ENCODE peak calls at places on chromosomes 3 and 15, in four cellular contexts. Z, O, D and R are unnamed samples.

GRCh38 chr3:60917136-60917535 is 334.1 kb downstream of the FHIT start:
- DNase-seq in Z (no peak), O (no peak), D (no peak), R (no peak)

GRCh38 chr3:172033392-172033791 is 6.0 kb upstream of the FNDC3B start:
- DNase-seq in Z (no peak), O (no peak), D (no peak), R (no peak)

GRCh38 chr3:126734324-126734723 is 30.3 kb downstream of the CHCHD6 start:
- DNase-seq in D (no peak), Z (no peak), O (no peak), R (no peak)

GRCh38 chr3:132788299-132788698 is 66.1 kb upstream of the NPHP3 start:
- DNase-seq in D (no peak), O (no peak), Z (no peak), R (no peak)

GRCh38 chr3:112011376-112011940 is 12.7 kb downstream of the TAGLN3 start:
- DNase-seq in D (no peak), Z (no peak), O (no peak), R (no peak)

GRCh38 chr15:101446527-101447167 is 42.9 kb downstream of the PCSK6 start:
- DNase-seq in O (peak; percentile 29), Z (no peak), D (no peak), R (no peak)

GRCh38 chr3:50657407-50657806 is 17.3 kb upstream of the DOCK3 start:
- DNase-seq in D (no peak), O (no peak), Z (no peak), R (peak; percentile 22)

GRCh38 chr3:9508781-9509180 is 44.8 kb downstream of the LHFPL4 start:
- DNase-seq in Z (peak; percentile 61), D (no peak), O (no peak), R (no peak)

GRCh38 chr15:90266061-90266431 is 574 bp downstream of the NGRN start:
- DNase-seq in O (no peak), Z (no peak), D (peak; percentile 68), R (peak; percentile 72)

GRCh38 chr3:127535901-127536817 is 54.4 kb downstream of the TPRA1 start:
- DNase-seq in Z (no peak), O (no peak), D (no peak), R (no peak)

GRCh38 chr3:37029111-37029510 is 35.8 kb downstream of the MLH1 start:
- DNase-seq in O (no peak), Z (no peak), D (no peak), R (no peak)

DNA sequence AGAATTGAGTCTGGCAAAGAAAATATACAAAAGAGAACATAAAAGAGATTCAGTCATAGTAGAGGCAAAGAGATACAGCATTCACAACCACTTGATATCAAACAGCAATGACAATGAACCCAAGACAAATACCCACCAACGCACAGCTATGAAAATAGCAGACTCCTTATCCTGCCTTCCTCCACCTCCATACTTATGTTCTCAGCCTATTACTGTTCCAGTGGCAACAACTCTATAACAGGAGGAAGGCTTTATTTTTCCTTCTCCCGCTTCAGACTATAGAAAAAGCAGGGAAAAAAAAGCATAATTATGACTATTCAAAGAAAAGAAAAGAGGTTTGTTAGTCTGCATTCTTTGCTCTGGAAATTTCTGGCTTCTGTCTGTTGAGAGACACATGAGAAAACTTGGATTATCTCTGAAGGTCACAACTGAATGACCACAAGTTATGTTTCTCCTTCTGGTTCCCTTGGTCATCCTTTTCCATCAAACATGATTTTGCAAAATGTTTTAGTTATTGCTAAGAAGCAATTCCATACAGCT is 81.2 kb upstream of the PLXND1 start:
- DNase-seq in Z (no peak), O (no peak), D (no peak), R (no peak)
- H3K4me3 ChIP-seq in Z (peak overlapping the region; percentile 51), O (no peak overlapping the region), D (no peak overlapping the region), R (no peak overlapping the region)

DNA sequence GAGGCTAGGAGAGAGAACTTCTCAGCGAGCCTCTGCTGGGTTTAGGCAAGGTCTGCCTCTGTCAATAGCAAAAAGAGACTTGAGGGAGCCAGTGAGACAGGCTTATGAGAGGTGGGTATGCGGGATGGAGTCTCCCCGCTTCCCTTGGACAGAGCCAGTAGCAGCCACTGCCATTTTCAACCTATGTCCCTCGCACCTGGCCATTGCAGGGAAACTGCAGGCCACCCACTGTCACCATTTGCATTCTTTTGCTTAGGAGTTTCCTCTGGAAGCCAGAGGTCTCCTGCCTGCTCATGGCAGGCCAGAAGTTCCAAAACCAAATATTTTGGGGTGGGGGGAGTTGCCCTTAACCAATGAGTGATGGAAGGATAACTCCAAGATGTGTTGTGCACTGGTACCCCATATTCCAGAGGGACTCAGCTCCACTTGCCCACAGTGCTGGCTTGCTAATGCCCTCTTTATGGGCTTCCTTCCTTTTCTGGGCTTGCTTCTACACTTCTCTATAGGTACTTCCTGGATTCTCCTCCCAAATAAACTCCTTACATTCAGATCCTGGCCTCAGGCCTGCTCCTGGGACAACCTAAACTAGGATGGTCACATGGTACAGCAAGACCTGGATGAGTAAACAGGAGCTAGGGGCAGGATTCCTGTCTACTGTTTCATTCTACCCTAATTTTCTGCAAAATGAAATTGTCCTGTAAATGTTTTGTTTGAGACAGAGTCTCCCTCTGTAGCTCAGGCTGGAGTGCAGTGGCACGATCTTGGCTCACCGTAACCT is 108.9 kb upstream of the PROK2 start:
- DNase-seq in O (no peak), Z (no peak), D (no peak), R (no peak)
- TF ChIP-seq CTCF in O (no peak), Z (no peak), D (no peak), R (no peak)

GRCh38 chr3:65597225-65597951 is 441.3 kb downstream of the MAGI1 start:
- DNase-seq in O (peak; percentile 68), D (no peak), Z (peak; percentile 98), R (peak; percentile 61)
- H3K4me3 ChIP-seq in O (no peak overlapping the region), D (no peak overlapping the region), Z (peak overlapping the region; percentile 69), R (peak overlapping the region; percentile 4)

DNA sequence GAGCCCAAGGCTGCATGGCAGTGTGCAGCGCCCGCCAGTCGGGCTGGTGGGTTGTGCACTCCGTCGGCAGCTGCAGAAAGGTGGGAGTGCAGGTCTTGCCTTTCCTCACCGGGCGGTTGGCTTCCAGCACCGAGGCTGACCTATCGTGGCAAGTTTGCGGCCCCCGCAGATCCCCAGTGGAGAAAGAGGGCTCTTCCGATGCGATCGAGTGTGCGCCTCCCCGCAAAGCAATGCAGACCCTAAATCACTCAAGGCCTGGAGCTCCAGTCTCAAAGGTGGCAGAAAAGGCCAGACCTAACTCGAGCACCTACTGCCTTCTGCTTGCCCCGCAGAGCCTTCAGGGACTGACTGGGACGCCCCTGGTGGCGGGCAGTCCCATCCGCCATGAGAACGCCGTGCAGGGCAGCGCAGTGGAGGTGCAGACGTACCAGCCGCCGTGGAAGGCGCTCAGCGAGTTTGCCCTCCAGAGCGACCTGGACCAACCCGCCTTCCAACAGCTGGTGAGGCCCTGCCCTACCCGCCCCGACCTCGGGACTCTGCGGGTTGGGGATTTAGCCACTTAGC is 4.3 kb downstream of the ISL2 start:
- DNase-seq in D (no peak), O (no peak), Z (peak; percentile 83), R (no peak)
- TF ChIP-seq CTCF in D (no peak), O (no peak), Z (peak; percentile 50), R (no peak)

GRCh38 chr3:123141276-123141675 is 60.5 kb upstream of the SEC22A start:
- DNase-seq in D (no peak), Z (no peak), O (no peak), R (peak; percentile 30)

GRCh38 chr3:123134671-123135070 is 67.1 kb upstream of the SEC22A start:
- DNase-seq in O (no peak), Z (no peak), D (no peak), R (no peak)

GRCh38 chr3:123140591-123140990 is 61.2 kb upstream of the SEC22A start:
- DNase-seq in Z (no peak), O (no peak), D (no peak), R (peak; percentile 23)

GRCh38 chr3:123138819-123139517 is 62.8 kb upstream of the SEC22A start:
- DNase-seq in O (no peak), Z (no peak), D (no peak), R (peak; percentile 56)

DNA sequence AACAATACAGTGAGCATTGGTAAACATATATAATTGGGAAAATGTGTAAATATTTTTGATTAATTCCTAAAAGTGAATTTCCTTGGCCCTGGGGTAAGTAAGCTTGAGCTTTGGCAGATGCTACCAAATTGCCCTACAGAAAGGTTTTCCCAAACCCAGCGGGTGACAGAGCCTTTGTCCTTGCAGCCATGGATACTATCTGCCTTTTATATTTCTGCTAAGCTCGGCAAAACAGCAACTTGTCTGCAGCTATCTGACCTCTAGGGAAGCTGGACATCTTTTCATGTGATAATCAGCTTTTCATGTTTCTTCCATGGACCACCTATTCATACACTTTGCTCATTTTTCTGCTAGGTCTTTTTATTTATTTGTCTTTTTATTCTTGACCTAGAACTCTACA is 64.7 kb upstream of the SEC22A start:
- DNase-seq in D (no peak), Z (peak; percentile 51), O (no peak), R (no peak)
- H3K4me3 ChIP-seq in D (no peak overlapping the region), Z (no peak overlapping the region), O (no peak overlapping the region), R (no peak overlapping the region)

DNA sequence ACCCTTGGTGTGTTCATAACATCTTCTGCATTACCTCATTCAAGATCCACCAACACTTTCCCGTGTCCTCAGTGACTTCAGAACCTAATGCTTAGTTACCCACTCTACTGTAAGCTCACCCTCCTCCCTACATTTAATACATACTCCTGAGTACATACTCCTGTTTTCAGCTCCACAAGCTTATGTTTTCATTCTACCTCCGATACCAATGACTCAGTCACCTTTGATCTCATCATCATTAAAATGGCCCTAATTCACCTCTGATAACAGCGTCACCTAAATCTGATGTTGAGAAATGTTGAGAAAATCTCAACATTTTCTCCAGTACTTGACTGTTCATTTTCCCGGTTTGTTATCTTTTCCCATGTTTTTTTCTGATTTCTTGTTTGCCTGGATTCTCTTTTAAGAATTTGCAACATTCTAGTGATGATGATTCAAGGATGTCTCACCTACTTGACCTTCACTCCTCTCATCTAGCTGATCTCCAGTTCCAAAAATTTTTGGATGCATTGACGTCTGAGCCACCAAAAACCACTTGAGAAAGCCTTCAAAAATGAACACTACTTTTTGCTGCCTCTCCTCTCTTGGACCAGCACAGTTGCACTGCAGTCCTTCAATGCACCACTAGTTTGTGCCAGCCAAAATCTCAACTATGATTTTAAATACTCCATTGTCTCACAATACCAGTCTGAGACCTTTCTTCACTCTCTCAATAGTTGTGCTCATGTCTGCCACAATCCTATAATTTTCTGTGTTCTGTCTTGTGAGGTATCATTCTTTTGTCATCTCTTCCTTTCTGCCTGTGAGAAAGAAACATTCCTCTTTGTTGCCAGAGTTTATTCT is 220.7 kb upstream of the SEMA6D start:
- DNase-seq in O (no peak), D (no peak), Z (no peak), R (no peak)
- TF ChIP-seq CTCF in O (no peak), D (no peak), Z (peak; percentile 11), R (no peak)

GRCh38 chr3:123871946-123872345 is 12.2 kb downstream of the MYLK start:
- DNase-seq in Z (peak; percentile 44), D (no peak), O (no peak), R (no peak)
- H3K4me3 ChIP-seq in Z (no peak overlapping the region), D (no peak overlapping the region), O (no peak overlapping the region), R (no peak overlapping the region)

DNA sequence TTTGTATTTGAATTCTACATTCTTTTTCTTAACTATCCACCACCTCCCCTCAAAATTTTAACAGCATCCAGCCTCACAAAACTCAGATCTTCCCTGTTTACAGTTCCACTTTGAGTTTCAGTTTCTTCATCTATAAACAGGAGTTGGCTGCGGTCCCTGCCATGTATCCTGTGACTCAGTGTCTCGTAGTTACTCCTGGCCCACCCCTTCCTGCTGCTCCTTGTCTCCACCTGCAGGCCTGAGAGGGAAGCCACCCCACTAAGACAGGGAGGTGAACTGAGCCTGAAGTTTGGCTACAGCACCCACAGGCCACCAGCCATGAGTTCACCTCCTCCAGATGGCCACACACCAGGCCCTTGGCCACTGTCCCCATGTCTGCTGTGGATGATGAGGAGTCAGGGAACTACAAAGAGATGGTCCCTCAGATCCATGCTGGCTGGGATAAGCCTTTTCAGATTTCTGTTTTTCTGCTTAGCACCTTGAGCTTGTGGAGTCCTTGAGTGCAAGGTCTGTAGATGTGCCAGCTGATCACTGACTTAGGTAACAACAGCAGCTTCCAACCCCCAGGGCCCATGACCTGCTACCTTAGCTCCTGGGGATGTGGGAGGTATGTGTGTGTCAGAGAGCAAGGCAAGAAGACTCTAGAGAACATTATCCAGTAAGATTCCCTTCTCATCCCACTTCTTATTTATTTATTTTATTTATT is 37.5 kb downstream of the CD86 start:
- DNase-seq in Z (no peak), O (no peak), D (peak; percentile 12), R (peak; percentile 72)
- TF ChIP-seq CTCF in Z (peak; percentile 35), O (no peak), D (no peak), R (peak; percentile 34)